ENCODE peak calls at places on chromosomes 4 and X, in seven cellular contexts. T, D, B, X, I, H and C are unnamed samples.

GRCh38 chrX:15500497-15500966 is at the start of gene BMX:
- DNase-seq in T (no peak), D (peak; percentile 52), B (no peak), X (no peak), I (no peak), H (no peak), C (no peak)

GRCh38 chr4:57098945-57099344 is 11.2 kb downstream of the IGFBP7 start:
- DNase-seq in T (no peak), D (no peak), B (no peak), X (no peak), I (no peak), H (peak; percentile 91), C (no peak)

GRCh38 chrX:9847071-9847470 is 60.8 kb downstream of the SHROOM2 start:
- DNase-seq in T (no peak), D (no peak), B (no peak), X (no peak), I (no peak), H (peak; percentile 72), C (no peak)

GRCh38 chrX:153301746-153302145 is 19.8 kb downstream of the PNMA6F start:
- DNase-seq in T (no peak), D (no peak), B (no peak), X (no peak), I (no peak), H (no peak), C (no peak)

GRCh38 chr4:79848329-79848728 is 224.7 kb downstream of the ANTXR2 start:
- DNase-seq in T (no peak), D (no peak), B (no peak), X (no peak), I (no peak), H (no peak), C (no peak)

GRCh38 chrX:39809326-39809725 is 288.4 kb downstream of the BCOR start:
- DNase-seq in T (no peak), D (no peak), B (no peak), X (no peak), I (no peak), H (peak; percentile 82), C (no peak)

GRCh38 chr4:155950461-155950860 is 3.2 kb downstream of the CTSO start:
- DNase-seq in T (no peak), D (no peak), B (no peak), X (no peak), I (no peak), H (no peak), C (no peak)

GRCh38 chr4:20925176-20925575 is 224.9 kb downstream of the PACRGL start:
- DNase-seq in T (no peak), D (no peak), B (no peak), X (no peak), I (no peak), H (no peak), C (no peak)

GRCh38 chr4:38489924-38490639 is 173.9 kb upstream of the KLF3 start:
- DNase-seq in T (no peak), D (no peak), B (no peak), X (no peak), I (peak; percentile 67), H (peak; percentile 46), C (no peak)

GRCh38 chr4:149120331-149121014 is 678.3 kb upstream of the NR3C2 start:
- DNase-seq in T (no peak), D (no peak), B (no peak), X (no peak), I (no peak), H (peak; percentile 28), C (no peak)

GRCh38 chr4:10006236-10006603 is 15.1 kb downstream of the SLC2A9 start:
- DNase-seq in T (no peak), D (no peak), B (no peak), X (no peak), I (peak; percentile 69), H (no peak), C (peak; percentile 68)

GRCh38 chrX:124392794-124393193 is 46.4 kb downstream of the SH2D1A start:
- DNase-seq in T (no peak), D (no peak), B (no peak), X (no peak), I (no peak), H (no peak), C (no peak)

GRCh38 chrX:27964432-27964831 is 16.8 kb downstream of the DCAF8L1 start:
- DNase-seq in T (no peak), D (no peak), B (no peak), X (no peak), I (no peak), H (no peak), C (no peak)

GRCh38 chr4:60746172-60746571 is 454.0 kb upstream of the ADGRL3 start:
- DNase-seq in T (no peak), D (no peak), B (no peak), X (no peak), I (no peak), H (no peak), C (no peak)

GRCh38 chr4:138861130-138861529 is 154.5 kb upstream of the NOCT start:
- DNase-seq in T (no peak), D (no peak), B (no peak), X (no peak), I (no peak), H (peak; percentile 62), C (no peak)

GRCh38 chrX:125170459-125170858 is 149.2 kb upstream of the TEX13C start:
- DNase-seq in T (no peak), D (no peak), B (no peak), X (no peak), I (no peak), H (no peak), C (no peak)

GRCh38 chr4:105708376-105709080 is at the start of the genes GSTCD and INTS12:
- DNase-seq in T (peak; percentile 86), D (peak; percentile 92), B (peak; percentile 97), X (peak; percentile 95), I (peak; percentile 95), H (peak; percentile 93), C (peak; percentile 94)
- TF ChIP-seq POLR2A in T (peak; percentile 72), D (peak; percentile 66), B (peak; percentile 85), X (peak; percentile 47), I (peak; percentile 39), H (peak; percentile 89), C (peak; percentile 82)

DNA sequence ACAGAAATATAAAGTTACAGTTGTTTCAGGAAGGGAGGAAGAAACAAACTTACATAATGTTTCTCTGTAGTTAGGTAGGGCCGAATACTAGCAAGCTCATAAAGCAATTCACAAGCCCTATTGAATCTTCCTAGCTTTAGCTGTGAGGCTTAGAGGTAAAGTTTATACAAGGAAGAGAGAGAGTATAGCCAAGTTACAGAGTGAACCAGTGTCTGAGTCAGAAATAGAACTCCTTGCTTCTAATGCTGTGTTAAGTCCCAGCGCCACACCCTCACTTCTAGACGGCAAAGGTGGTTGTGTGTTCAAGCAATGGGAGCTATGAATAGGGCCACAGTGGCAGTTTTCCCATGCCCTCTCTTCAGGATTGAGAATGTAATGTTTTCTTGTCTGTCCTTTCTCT is 6.1 kb downstream of the LPAR4 start:
- DNase-seq in T (no peak), D (no peak), B (no peak), X (no peak), I (no peak), H (no peak), C (no peak)
- H3K27ac ChIP-seq in T (no peak overlapping the region), D (no peak overlapping the region), B (no peak overlapping the region), X (no peak overlapping the region), I (no peak overlapping the region), H (no peak overlapping the region), C (no peak overlapping the region)

DNA sequence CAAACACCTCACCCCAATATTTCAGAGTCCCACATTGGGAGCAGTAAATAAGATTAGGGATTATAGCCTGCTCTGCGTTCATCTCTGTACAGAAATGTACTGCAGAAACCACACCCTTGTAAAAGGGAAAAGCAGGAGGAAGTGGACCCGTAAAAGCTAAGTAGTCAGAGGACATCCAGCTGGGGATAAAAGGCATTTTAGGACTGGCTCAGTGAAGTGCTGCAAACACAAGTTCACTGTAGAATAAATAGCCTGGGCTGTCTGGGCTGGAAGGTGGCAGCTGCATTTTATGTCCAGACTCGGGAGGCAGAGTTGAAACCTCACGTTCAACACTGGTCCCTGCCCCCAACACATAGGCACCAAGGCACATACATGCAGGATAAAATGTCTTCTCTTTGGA is 178.7 kb upstream of the FAT1 start:
- DNase-seq in T (no peak), D (no peak), B (no peak), X (no peak), I (no peak), H (no peak), C (no peak)
- TF ChIP-seq POLR2A in T (no peak), D (no peak), B (no peak), X (no peak), I (no peak), H (no peak), C (no peak)

GRCh38 chrX:142977128-142977914 is 48.4 kb upstream of the SPANXN4 start:
- DNase-seq in T (no peak), D (no peak), B (no peak), X (no peak), I (no peak), H (no peak), C (no peak)
- H3K27ac ChIP-seq in T (no peak overlapping the region), D (no peak overlapping the region), B (no peak overlapping the region), X (no peak overlapping the region), I (no peak overlapping the region), H (no peak overlapping the region), C (no peak overlapping the region)